ENCODE peak calls at places on chromosome 21, in nine cellular contexts. One of them, this sample, is unnamed.

GRCh38 chr21:37370152-37371040 is 3.8 kb downstream of the DYRK1A start:
- DNase-seq in GM06990: peak; percentile 50
- DNase-seq in transverse colon: no peak
- DNase-seq in stomach: no peak
- DNase-seq in activated CD8-positive, alpha-beta T cell treated with anti-CD3 and anti-CD28 coated beads for 36 hours: no peak
- DNase-seq in testis: no peak
- DNase-seq in GM10248: peak; percentile 29
- DNase-seq in dorsolateral prefrontal cortex: no peak
- DNase-seq in choroid plexus epithelial cell: peak; percentile 78
- DNase-seq in this sample: no peak

GRCh38 chr21:46622226-46622625 is 13.2 kb upstream of the PRMT2 start:
- DNase-seq in choroid plexus epithelial cell: peak; percentile 90
- DNase-seq in testis: peak; percentile 72
- DNase-seq in transverse colon: peak; percentile 27
- DNase-seq in activated CD8-positive, alpha-beta T cell treated with anti-CD3 and anti-CD28 coated beads for 36 hours: peak; percentile 49
- DNase-seq in GM10248: no peak
- DNase-seq in GM06990: no peak
- DNase-seq in stomach: no peak
- DNase-seq in dorsolateral prefrontal cortex: peak; percentile 77
- DNase-seq in this sample: no peak

GRCh38 chr21:38386967-38387366 is 111.3 kb downstream of the ERG start:
- DNase-seq in choroid plexus epithelial cell: peak; percentile 58
- DNase-seq in activated CD8-positive, alpha-beta T cell treated with anti-CD3 and anti-CD28 coated beads for 36 hours: peak; percentile 41
- DNase-seq in stomach: no peak
- DNase-seq in GM10248: no peak
- DNase-seq in testis: no peak
- DNase-seq in transverse colon: no peak
- DNase-seq in GM06990: no peak
- DNase-seq in dorsolateral prefrontal cortex: no peak
- DNase-seq in this sample: no peak

GRCh38 chr21:31894441-31894840 is 21.6 kb downstream of the HUNK start:
- DNase-seq in GM10248: no peak
- DNase-seq in choroid plexus epithelial cell: no peak
- DNase-seq in testis: no peak
- DNase-seq in stomach: no peak
- DNase-seq in activated CD8-positive, alpha-beta T cell treated with anti-CD3 and anti-CD28 coated beads for 36 hours: no peak
- DNase-seq in GM06990: no peak
- DNase-seq in transverse colon: no peak
- DNase-seq in dorsolateral prefrontal cortex: no peak
- DNase-seq in this sample: no peak

GRCh38 chr21:15141236-15141970 is 76.6 kb upstream of the NRIP1 start:
- DNase-seq in stomach: peak; percentile 88
- DNase-seq in transverse colon: peak; percentile 57
- DNase-seq in choroid plexus epithelial cell: no peak
- DNase-seq in testis: no peak
- DNase-seq in GM10248: no peak
- DNase-seq in dorsolateral prefrontal cortex: no peak
- DNase-seq in activated CD8-positive, alpha-beta T cell treated with anti-CD3 and anti-CD28 coated beads for 36 hours: no peak
- DNase-seq in GM06990: no peak
- DNase-seq in this sample: no peak

GRCh38 chr21:33314096-33314495 is 10.7 kb upstream of the IFNAR1 start:
- DNase-seq in GM06990: no peak
- DNase-seq in stomach: no peak
- DNase-seq in transverse colon: no peak
- DNase-seq in activated CD8-positive, alpha-beta T cell treated with anti-CD3 and anti-CD28 coated beads for 36 hours: no peak
- DNase-seq in dorsolateral prefrontal cortex: no peak
- DNase-seq in choroid plexus epithelial cell: peak; percentile 80
- DNase-seq in testis: no peak
- DNase-seq in GM10248: no peak
- DNase-seq in this sample: no peak

GRCh38 chr21:17340081-17340480 is 172.8 kb upstream of the CXADR start:
- DNase-seq in choroid plexus epithelial cell: no peak
- DNase-seq in stomach: no peak
- DNase-seq in dorsolateral prefrontal cortex: no peak
- DNase-seq in GM10248: no peak
- DNase-seq in testis: no peak
- DNase-seq in transverse colon: no peak
- DNase-seq in activated CD8-positive, alpha-beta T cell treated with anti-CD3 and anti-CD28 coated beads for 36 hours: no peak
- DNase-seq in GM06990: no peak
- DNase-seq in this sample: no peak

GRCh38 chr21:41431788-41432548 is 5.9 kb downstream of the MX1 start:
- DNase-seq in transverse colon: peak; percentile 61
- DNase-seq in dorsolateral prefrontal cortex: no peak
- DNase-seq in choroid plexus epithelial cell: no peak
- DNase-seq in GM10248: peak; percentile 72
- DNase-seq in stomach: no peak
- DNase-seq in GM06990: peak; percentile 54
- DNase-seq in testis: peak; percentile 11
- DNase-seq in activated CD8-positive, alpha-beta T cell treated with anti-CD3 and anti-CD28 coated beads for 36 hours: no peak
- DNase-seq in this sample: no peak

GRCh38 chr21:34174470-34174869 is 101.1 kb downstream of the MRPS6 start:
- DNase-seq in choroid plexus epithelial cell: no peak
- DNase-seq in dorsolateral prefrontal cortex: no peak
- DNase-seq in GM10248: no peak
- DNase-seq in activated CD8-positive, alpha-beta T cell treated with anti-CD3 and anti-CD28 coated beads for 36 hours: no peak
- DNase-seq in stomach: no peak
- DNase-seq in GM06990: no peak
- DNase-seq in testis: no peak
- DNase-seq in transverse colon: no peak
- DNase-seq in this sample: no peak

GRCh38 chr21:31490471-31490870 is 146.4 kb upstream of the TIAM1 start:
- DNase-seq in choroid plexus epithelial cell: no peak
- DNase-seq in testis: peak; percentile 69
- DNase-seq in stomach: no peak
- DNase-seq in activated CD8-positive, alpha-beta T cell treated with anti-CD3 and anti-CD28 coated beads for 36 hours: no peak
- DNase-seq in GM10248: no peak
- DNase-seq in transverse colon: no peak
- DNase-seq in GM06990: no peak
- DNase-seq in dorsolateral prefrontal cortex: no peak
- DNase-seq in this sample: no peak

GRCh38 chr21:38377165-38378093 is 120.6 kb downstream of the KCNJ15 start:
- DNase-seq in choroid plexus epithelial cell: no peak
- DNase-seq in GM10248: no peak
- DNase-seq in activated CD8-positive, alpha-beta T cell treated with anti-CD3 and anti-CD28 coated beads for 36 hours: no peak
- DNase-seq in dorsolateral prefrontal cortex: no peak
- DNase-seq in GM06990: no peak
- DNase-seq in stomach: no peak
- DNase-seq in transverse colon: no peak
- DNase-seq in testis: no peak
- DNase-seq in this sample: no peak

GRCh38 chr21:35615325-35615724 is 445.0 kb downstream of the SETD4 start:
- DNase-seq in transverse colon: no peak
- DNase-seq in stomach: no peak
- DNase-seq in choroid plexus epithelial cell: no peak
- DNase-seq in activated CD8-positive, alpha-beta T cell treated with anti-CD3 and anti-CD28 coated beads for 36 hours: no peak
- DNase-seq in testis: no peak
- DNase-seq in dorsolateral prefrontal cortex: no peak
- DNase-seq in GM06990: no peak
- DNase-seq in GM10248: no peak
- DNase-seq in this sample: no peak

GRCh38 chr21:35617491-35617890 is 442.8 kb downstream of the SETD4 start:
- DNase-seq in testis: no peak
- DNase-seq in GM10248: no peak
- DNase-seq in stomach: no peak
- DNase-seq in transverse colon: no peak
- DNase-seq in activated CD8-positive, alpha-beta T cell treated with anti-CD3 and anti-CD28 coated beads for 36 hours: no peak
- DNase-seq in GM06990: no peak
- DNase-seq in choroid plexus epithelial cell: no peak
- DNase-seq in dorsolateral prefrontal cortex: no peak
- DNase-seq in this sample: no peak

GRCh38 chr21:35619184-35619583 is 441.1 kb downstream of the SETD4 start:
- DNase-seq in stomach: no peak
- DNase-seq in dorsolateral prefrontal cortex: no peak
- DNase-seq in GM06990: no peak
- DNase-seq in GM10248: no peak
- DNase-seq in activated CD8-positive, alpha-beta T cell treated with anti-CD3 and anti-CD28 coated beads for 36 hours: no peak
- DNase-seq in transverse colon: no peak
- DNase-seq in testis: no peak
- DNase-seq in choroid plexus epithelial cell: peak; percentile 43
- DNase-seq in this sample: no peak

GRCh38 chr21:35614412-35614901 is 445.9 kb downstream of the SETD4 start:
- DNase-seq in transverse colon: no peak
- DNase-seq in testis: no peak
- DNase-seq in GM06990: no peak
- DNase-seq in stomach: no peak
- DNase-seq in choroid plexus epithelial cell: no peak
- DNase-seq in GM10248: no peak
- DNase-seq in dorsolateral prefrontal cortex: no peak
- DNase-seq in activated CD8-positive, alpha-beta T cell treated with anti-CD3 and anti-CD28 coated beads for 36 hours: no peak
- DNase-seq in this sample: no peak

GRCh38 chr21:35616090-35616489 is 444.2 kb downstream of the SETD4 start:
- DNase-seq in testis: no peak
- DNase-seq in dorsolateral prefrontal cortex: no peak
- DNase-seq in GM10248: no peak
- DNase-seq in GM06990: no peak
- DNase-seq in stomach: no peak
- DNase-seq in choroid plexus epithelial cell: peak; percentile 79
- DNase-seq in transverse colon: no peak
- DNase-seq in activated CD8-positive, alpha-beta T cell treated with anti-CD3 and anti-CD28 coated beads for 36 hours: no peak
- DNase-seq in this sample: no peak
- TF ChIP-seq CTCF in testis: peak; percentile 43
- TF ChIP-seq CTCF in dorsolateral prefrontal cortex: peak; percentile 34
- TF ChIP-seq CTCF in GM10248: peak; percentile 33
- TF ChIP-seq CTCF in GM06990: peak; percentile 14
- TF ChIP-seq CTCF in stomach: peak; percentile 28
- TF ChIP-seq CTCF in choroid plexus epithelial cell: peak; percentile 61
- TF ChIP-seq CTCF in transverse colon: peak; percentile 19
- TF ChIP-seq CTCF in activated CD8-positive, alpha-beta T cell treated with anti-CD3 and anti-CD28 coated beads for 36 hours: peak; percentile 43
- TF ChIP-seq CTCF in this sample: peak; percentile 32

GRCh38 chr21:42574234-42575027 is 60.8 kb downstream of the SLC37A1 start:
- DNase-seq in GM10248: no peak
- DNase-seq in stomach: peak; percentile 25
- DNase-seq in testis: peak; percentile 11
- DNase-seq in GM06990: no peak
- DNase-seq in activated CD8-positive, alpha-beta T cell treated with anti-CD3 and anti-CD28 coated beads for 36 hours: no peak
- DNase-seq in dorsolateral prefrontal cortex: peak; percentile 25
- DNase-seq in transverse colon: peak; percentile 9
- DNase-seq in choroid plexus epithelial cell: peak; percentile 52
- DNase-seq in this sample: no peak
- TF ChIP-seq CTCF in GM10248: no peak
- TF ChIP-seq CTCF in stomach: no peak
- TF ChIP-seq CTCF in testis: no peak
- TF ChIP-seq CTCF in GM06990: no peak
- TF ChIP-seq CTCF in activated CD8-positive, alpha-beta T cell treated with anti-CD3 and anti-CD28 coated beads for 36 hours: no peak
- TF ChIP-seq CTCF in dorsolateral prefrontal cortex: no peak
- TF ChIP-seq CTCF in transverse colon: no peak
- TF ChIP-seq CTCF in choroid plexus epithelial cell: peak; percentile 65
- TF ChIP-seq CTCF in this sample: no peak

GRCh38 chr21:19781881-19782652 is 1216.1 kb upstream of the NCAM2 start:
- DNase-seq in transverse colon: no peak
- DNase-seq in GM06990: no peak
- DNase-seq in dorsolateral prefrontal cortex: no peak
- DNase-seq in choroid plexus epithelial cell: peak; percentile 18
- DNase-seq in stomach: no peak
- DNase-seq in GM10248: no peak
- DNase-seq in testis: no peak
- DNase-seq in activated CD8-positive, alpha-beta T cell treated with anti-CD3 and anti-CD28 coated beads for 36 hours: no peak
- DNase-seq in this sample: no peak
- TF ChIP-seq CTCF in transverse colon: no peak
- TF ChIP-seq CTCF in GM06990: no peak
- TF ChIP-seq CTCF in dorsolateral prefrontal cortex: no peak
- TF ChIP-seq CTCF in choroid plexus epithelial cell: peak; percentile 30
- TF ChIP-seq CTCF in stomach: no peak
- TF ChIP-seq CTCF in GM10248: no peak
- TF ChIP-seq CTCF in testis: no peak
- TF ChIP-seq CTCF in activated CD8-positive, alpha-beta T cell treated with anti-CD3 and anti-CD28 coated beads for 36 hours: no peak
- TF ChIP-seq CTCF in this sample: no peak

GRCh38 chr21:21236981-21237380 is 238.8 kb downstream of the NCAM2 start:
- DNase-seq in GM10248: no peak
- DNase-seq in GM06990: no peak
- DNase-seq in transverse colon: no peak
- DNase-seq in stomach: no peak
- DNase-seq in activated CD8-positive, alpha-beta T cell treated with anti-CD3 and anti-CD28 coated beads for 36 hours: no peak
- DNase-seq in testis: no peak
- DNase-seq in dorsolateral prefrontal cortex: no peak
- DNase-seq in choroid plexus epithelial cell: no peak
- DNase-seq in this sample: no peak

DNA sequence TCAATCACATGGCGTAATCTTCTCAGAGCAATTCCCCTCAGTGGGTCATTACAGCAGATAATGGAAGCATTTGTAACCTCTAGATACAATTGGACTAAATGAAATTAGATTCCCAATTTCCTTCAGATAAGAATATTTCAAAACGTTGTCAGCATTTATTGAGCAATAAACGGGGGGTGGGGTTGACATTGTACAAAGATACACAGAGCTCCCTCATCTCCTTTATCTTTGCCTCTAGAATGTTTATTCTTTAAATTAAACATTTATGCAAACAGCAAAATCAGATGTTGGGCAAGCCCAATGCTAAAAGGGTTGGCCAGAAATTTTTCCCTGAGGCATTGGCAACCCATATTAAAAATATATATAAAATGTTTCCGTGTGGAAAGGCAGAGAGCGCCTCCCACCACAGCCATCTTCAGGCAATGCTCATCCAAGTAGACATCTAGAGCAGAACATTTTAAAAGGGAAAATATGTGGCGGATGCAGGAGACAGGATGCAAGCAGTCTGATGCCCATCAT is 240.7 kb downstream of the NCAM2 start:
- DNase-seq in choroid plexus epithelial cell: no peak
- DNase-seq in GM10248: no peak
- DNase-seq in activated CD8-positive, alpha-beta T cell treated with anti-CD3 and anti-CD28 coated beads for 36 hours: no peak
- DNase-seq in transverse colon: no peak
- DNase-seq in stomach: no peak
- DNase-seq in GM06990: no peak
- DNase-seq in testis: no peak
- DNase-seq in dorsolateral prefrontal cortex: no peak
- DNase-seq in this sample: no peak
- TF ChIP-seq CTCF in choroid plexus epithelial cell: no peak
- TF ChIP-seq CTCF in GM10248: no peak
- TF ChIP-seq CTCF in activated CD8-positive, alpha-beta T cell treated with anti-CD3 and anti-CD28 coated beads for 36 hours: no peak
- TF ChIP-seq CTCF in transverse colon: no peak
- TF ChIP-seq CTCF in stomach: no peak
- TF ChIP-seq CTCF in GM06990: no peak
- TF ChIP-seq CTCF in testis: no peak
- TF ChIP-seq CTCF in dorsolateral prefrontal cortex: no peak
- TF ChIP-seq CTCF in this sample: no peak

DNA sequence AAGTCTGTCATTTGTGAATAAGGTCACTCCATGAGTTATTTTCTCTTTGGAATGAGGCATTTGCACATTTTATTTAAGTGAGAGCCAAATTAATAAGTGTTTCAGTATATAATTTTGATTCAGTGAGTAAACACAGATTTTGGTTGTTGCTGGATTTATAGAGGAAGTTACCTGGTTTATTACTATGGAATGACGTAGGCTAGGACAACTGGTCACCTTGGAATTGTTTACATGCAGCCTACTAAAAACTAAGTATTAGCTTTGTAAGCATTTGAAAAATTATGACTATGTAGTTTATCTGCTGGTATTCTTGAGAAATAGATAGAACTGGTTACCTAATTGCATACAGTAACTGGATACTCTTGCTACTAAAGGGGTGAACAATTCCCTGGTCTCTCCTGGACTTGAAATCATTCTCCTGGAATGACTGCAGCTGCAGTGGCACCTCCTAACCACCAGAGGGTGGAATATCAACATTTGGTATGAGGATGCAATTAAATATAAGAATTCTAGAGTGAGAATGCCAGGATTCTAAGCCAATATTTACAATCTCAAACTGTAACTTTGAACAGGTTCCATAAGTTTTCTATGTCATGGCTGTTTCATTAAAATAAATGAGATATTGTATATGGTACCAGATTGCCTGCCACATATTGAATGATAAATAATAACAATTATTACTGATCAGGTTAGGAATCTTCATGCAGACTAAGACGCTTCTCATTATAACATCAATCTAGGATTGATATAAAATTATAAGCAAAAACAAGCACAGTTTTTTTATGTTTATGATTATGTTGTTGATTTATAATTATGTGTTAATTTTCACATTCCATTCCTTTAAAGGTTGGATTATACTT is 3.5 kb upstream of the KRTAP27-1 start:
- DNase-seq in GM06990: no peak
- DNase-seq in activated CD8-positive, alpha-beta T cell treated with anti-CD3 and anti-CD28 coated beads for 36 hours: peak; percentile 43
- DNase-seq in dorsolateral prefrontal cortex: no peak
- DNase-seq in stomach: peak; percentile 56
- DNase-seq in testis: peak; percentile 77
- DNase-seq in transverse colon: peak; percentile 41
- DNase-seq in GM10248: peak; percentile 11
- DNase-seq in choroid plexus epithelial cell: peak; percentile 72
- DNase-seq in this sample: no peak
- TF ChIP-seq CTCF in GM06990: peak; percentile 61
- TF ChIP-seq CTCF in activated CD8-positive, alpha-beta T cell treated with anti-CD3 and anti-CD28 coated beads for 36 hours: peak; percentile 84
- TF ChIP-seq CTCF in dorsolateral prefrontal cortex: peak; percentile 79
- TF ChIP-seq CTCF in stomach: peak; percentile 81
- TF ChIP-seq CTCF in testis: peak; percentile 96
- TF ChIP-seq CTCF in transverse colon: peak; percentile 71
- TF ChIP-seq CTCF in GM10248: peak; percentile 56
- TF ChIP-seq CTCF in choroid plexus epithelial cell: peak; percentile 89
- TF ChIP-seq CTCF in this sample: peak; percentile 77

This sample was measured in CD14-positive monocyte.